ENCODE peak calls at places on chromosomes 11 and 22, in five cellular contexts. Q is GM12891, H is K562, X is H1, W is HepG2. D is an unnamed sample.

GRCh38 chr11:15988693-15989231 is 367.6 kb downstream of the SOX6 start:
- DNase-seq in H (no peak), Q (no peak), X (peak; percentile 73), W (no peak), D (no peak)

GRCh38 chr11:73414977-73415492 is 38.8 kb downstream of the RELT start:
- DNase-seq in W (no peak), Q (no peak), X (no peak), H (no peak), D (no peak)

GRCh38 chr11:75425422-75425821 is 7.6 kb downstream of the KLHL35 start:
- DNase-seq in W (no peak), X (peak; percentile 85), H (peak; percentile 57), Q (no peak), D (peak; percentile 13)

GRCh38 chr22:27004434-27004833 is 347.0 kb downstream of the MIAT start:
- DNase-seq in H (peak; percentile 33), Q (no peak), X (no peak), W (no peak), D (no peak)

GRCh38 chr22:36911887-36912661 is 1.4 kb upstream of the CSF2RB start:
- DNase-seq in W (no peak), X (no peak), H (no peak), Q (no peak), D (no peak)

GRCh38 chr11:110198031-110198729 is 98.2 kb downstream of the RDX start:
- DNase-seq in H (no peak), W (no peak), Q (no peak), X (no peak), D (no peak)

GRCh38 chr22:31291403-31291715 is 929 bp downstream of the PIK3IP1 start:
- DNase-seq in X (no peak), H (no peak), W (no peak), Q (no peak), D (no peak)

GRCh38 chr22:29117799-29118477 is 45.1 kb downstream of the KREMEN1 start:
- DNase-seq in W (peak; percentile 54), Q (no peak), H (no peak), X (no peak), D (no peak)

GRCh38 chr11:128632151-128632791 is 44.9 kb upstream of the ETS1 start:
- DNase-seq in Q (no peak), W (peak; percentile 3), H (no peak), X (peak; percentile 66), D (no peak)

GRCh38 chr11:90774727-90775572 is 552.1 kb upstream of the CHORDC1 start:
- DNase-seq in Q (no peak), W (no peak), H (no peak), X (peak; percentile 48), D (no peak)

GRCh38 chr11:27277843-27278242 is 85.2 kb downstream of the CCDC34 start:
- DNase-seq in W (no peak), Q (no peak), H (no peak), X (no peak), D (no peak)

GRCh38 chr11:72634016-72634415 is 40.2 kb downstream of the PDE2A start:
- DNase-seq in H (no peak), W (no peak), X (no peak), Q (no peak), D (no peak)

GRCh38 chr11:122099345-122100045 is 16.5 kb downstream of the BLID start:
- DNase-seq in W (no peak), X (no peak), H (no peak), Q (no peak), D (no peak)

GRCh38 chr11:61899146-61899841 is 7.9 kb upstream of the FADS3 start:
- DNase-seq in Q (peak; percentile 99), H (peak; percentile 94), X (peak; percentile 100), W (peak; percentile 72), D (peak; percentile 99)

GRCh38 chr11:116234989-116235567 is 537.7 kb downstream of the BUD13 start:
- DNase-seq in X (no peak), Q (no peak), H (no peak), W (no peak), D (no peak)

GRCh38 chr22:21606775-21607174 is 23.0 kb downstream of the YDJC start:
- DNase-seq in W (no peak), X (no peak), Q (no peak), H (peak; percentile 66), D (no peak)

GRCh38 chr22:35930933-35931332 is 97.7 kb downstream of the RBFOX2 start:
- DNase-seq in X (no peak), H (peak; percentile 21), Q (peak; percentile 6), W (peak; percentile 78), D (no peak)

GRCh38 chr11:62574363-62575057 is 819 bp upstream of the EEF1G start:
- DNase-seq in X (no peak), Q (peak; percentile 46), W (no peak), H (peak; percentile 53), D (no peak)

GRCh38 chr11:128261011-128261421 is 326.3 kb downstream of the ETS1 start:
- DNase-seq in H (no peak), X (no peak), W (no peak), Q (no peak), D (no peak)

GRCh38 chr11:124068711-124069110 is 27.6 kb upstream of the OR10G7 start:
- DNase-seq in H (no peak), Q (no peak), X (no peak), W (no peak), D (no peak)

GRCh38 chr11:36500315-36500721 is 9.8 kb downstream of the TRAF6 start:
- DNase-seq in X (no peak), H (no peak), Q (peak; percentile 25), W (no peak), D (no peak)

GRCh38 chr11:46332568-46333128 is 14.6 kb upstream of the DGKZ start:
- DNase-seq in Q (no peak), X (peak; percentile 72), H (peak; percentile 49), W (no peak), D (no peak)

GRCh38 chr11:30206249-30206996 is 24.4 kb upstream of the FSHB start:
- DNase-seq in Q (peak; percentile 13), W (no peak), X (no peak), H (no peak), D (no peak)

GRCh38 chr11:1826552-1827094 is 8.2 kb upstream of the SYT8 start:
- DNase-seq in W (peak; percentile 50), H (peak; percentile 63), Q (no peak), X (no peak), D (peak; percentile 45)

GRCh38 chr11:108912587-108912986 is 247.7 kb downstream of the DDX10 start:
- DNase-seq in W (peak; percentile 18), X (no peak), H (no peak), Q (no peak), D (no peak)

GRCh38 chr11:47051217-47051616 is 114.7 kb downstream of the CSTPP1 start:
- DNase-seq in Q (no peak), H (no peak), X (no peak), W (no peak), D (no peak)

GRCh38 chr22:35065796-35066218 is at the start of gene ISX:
- DNase-seq in Q (no peak), W (peak; percentile 54), X (no peak), H (peak; percentile 8), D (no peak)

GRCh38 chr11:44731685-44732411 is 5.1 kb downstream of the TSPAN18 start:
- DNase-seq in H (no peak), Q (no peak), W (no peak), X (no peak), D (no peak)

GRCh38 chr22:48627203-48627602 is 1200.5 kb downstream of the BRD1 start:
- DNase-seq in W (no peak), X (no peak), H (no peak), Q (no peak), D (no peak)

GRCh38 chr11:106236295-106236694 is 158.8 kb downstream of the AASDHPPT start:
- DNase-seq in X (no peak), W (no peak), H (no peak), Q (no peak), D (no peak)

GRCh38 chr22:35044607-35045390 is 21.2 kb upstream of the ISX start:
- DNase-seq in H (no peak), X (no peak), Q (no peak), W (no peak), D (no peak)

DNA sequence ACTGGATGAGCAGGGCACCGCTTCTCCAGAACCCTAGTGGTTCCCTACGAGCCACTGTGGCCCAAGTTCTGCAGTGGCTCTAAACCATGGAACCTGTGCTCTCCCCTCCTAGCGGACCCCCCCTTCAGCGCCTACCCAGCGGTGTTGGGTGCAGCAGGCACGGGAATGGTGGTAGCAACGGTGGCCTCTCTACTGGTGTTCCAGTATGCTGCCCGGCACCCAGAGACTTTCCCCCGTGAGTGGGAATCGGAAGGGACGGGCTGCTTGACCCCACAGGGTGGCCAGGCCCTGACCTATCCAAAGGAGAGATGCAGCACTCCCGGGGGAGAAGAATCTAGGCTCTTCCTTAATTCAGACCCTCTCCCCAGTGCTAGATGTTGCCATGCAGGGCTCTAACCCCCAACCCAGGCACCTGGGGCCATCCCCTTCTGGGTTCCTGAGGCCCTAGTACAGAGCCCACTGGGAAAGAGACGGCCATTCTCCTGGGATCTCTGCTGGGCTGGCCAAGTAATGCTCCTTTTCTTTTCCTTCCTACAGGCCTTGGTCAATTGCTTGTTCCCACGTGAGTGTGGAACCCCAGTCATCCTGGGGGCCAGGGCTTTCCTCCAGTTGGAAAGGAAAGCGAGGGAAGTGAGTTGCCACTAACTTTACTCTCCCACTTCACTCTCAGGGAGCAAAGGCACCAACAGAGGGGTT is 9.2 kb downstream of the VSIG10L2 start:
- DNase-seq in Q (no peak), W (no peak), X (no peak), H (no peak), D (no peak)
- TF ChIP-seq POLR2AphosphoS5 in Q (no peak), W (no peak), X (no peak), H (no peak), D (no peak)

DNA sequence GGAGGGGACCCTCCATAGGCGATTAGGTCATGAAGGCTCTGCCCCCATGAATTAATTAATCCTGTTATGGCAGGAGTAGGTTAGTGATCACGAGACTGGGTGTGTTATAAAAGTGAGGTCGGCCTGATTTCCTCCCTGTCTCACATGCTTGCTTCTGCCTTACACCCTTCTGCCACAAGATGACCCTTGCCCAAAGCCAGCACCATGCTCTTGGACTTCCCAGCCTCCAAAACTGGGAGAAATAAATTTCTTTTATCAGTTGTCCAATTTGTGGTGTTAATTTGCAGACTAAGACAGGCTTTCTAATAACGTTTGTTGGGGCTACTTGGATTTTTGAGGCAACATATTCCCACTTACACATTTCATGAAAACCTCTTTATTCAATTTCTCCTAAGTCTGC is 23.4 kb upstream of the ALDH3B2 start:
- DNase-seq in Q (no peak), X (no peak), W (no peak), H (no peak), D (no peak)
- TF ChIP-seq TAF1 in Q (no peak), X (no peak), W (no peak), H (no peak), D (no peak)

GRCh38 chr11:65890324-65891179 is at the start of gene CCDC85B:
- DNase-seq in W (peak; percentile 84), X (peak; percentile 95), H (peak; percentile 92), Q (peak; percentile 86), D (peak; percentile 91)

GRCh38 chr11:65895482-65895981 is 4.7 kb downstream of the FOSL1 start:
- DNase-seq in H (no peak), W (no peak), Q (no peak), X (no peak), D (no peak)

GRCh38 chr11:65894034-65894591 is 3.6 kb downstream of the CCDC85B start:
- DNase-seq in X (no peak), W (no peak), H (no peak), Q (no peak), D (no peak)

GRCh38 chr11:65891180-65892136 is 985 bp downstream of the CCDC85B start:
- DNase-seq in W (peak; percentile 78), H (no peak), Q (no peak), X (peak; percentile 72), D (no peak)

GRCh38 chr11:65892661-65893317 is 2.3 kb downstream of the CCDC85B start:
- DNase-seq in X (no peak), Q (no peak), H (no peak), W (no peak), D (no peak)
- TF ChIP-seq POLR2A in X (no peak), Q (peak; percentile 19), H (no peak), W (no peak), D (no peak)

GRCh38 chr11:130634981-130635473 is 186.6 kb downstream of the ADAMTS15 start:
- DNase-seq in Q (no peak), H (no peak), X (no peak), W (peak; percentile 14), D (no peak)
- TF ChIP-seq POLR2AphosphoS5 in Q (no peak), H (no peak), X (no peak), W (no peak), D (no peak)

D was measured in GM12892.